ENCODE peak calls at places on chromosome X, in six cellular contexts. G, T, S, B, O and H are unnamed samples.

GRCh38 chrX:130005408-130005807 is 23.0 kb downstream of the BCORL1 start:
- DNase-seq in G (no peak), T (no peak), S (no peak), B (no peak), O (no peak), H (no peak)

GRCh38 chrX:8760021-8760420 is 28.1 kb upstream of the ANOS1 start:
- DNase-seq in G (no peak), T (no peak), S (no peak), B (no peak), O (no peak), H (no peak)

GRCh38 chrX:143788265-143788664 is 67.7 kb upstream of the SPANXN2 start:
- DNase-seq in G (peak; percentile 46), T (no peak), S (no peak), B (no peak), O (no peak), H (peak; percentile 13)

GRCh38 chrX:53442322-53442631 is 8.1 kb upstream of the HSD17B10 start:
- DNase-seq in G (no peak), T (no peak), S (no peak), B (no peak), O (no peak), H (no peak)

GRCh38 chrX:8803326-8803725 is 2.1 kb upstream of the FAM9A start:
- DNase-seq in G (no peak), T (no peak), S (no peak), B (no peak), O (no peak), H (no peak)

GRCh38 chrX:13013353-13014110 is 30.9 kb downstream of the FAM9C start:
- DNase-seq in G (peak; percentile 52), T (no peak), S (no peak), B (no peak), O (no peak), H (peak; percentile 79)

GRCh38 chrX:124274438-124275166 is 57.9 kb upstream of the TEX13D start:
- DNase-seq in G (no peak), T (no peak), S (no peak), B (no peak), O (no peak), H (no peak)

GRCh38 chrX:23376581-23376980 is 41.9 kb downstream of the PTCHD1 start:
- DNase-seq in G (no peak), T (no peak), S (no peak), B (no peak), O (no peak), H (no peak)

GRCh38 chrX:135923353-135923752 is 29.8 kb downstream of the SAGE1 start:
- DNase-seq in G (no peak), T (no peak), S (no peak), B (no peak), O (no peak), H (no peak)

GRCh38 chrX:275967-276587 is 5.1 kb upstream of the PLCXD1 start:
- DNase-seq in G (peak; percentile 70), T (peak; percentile 40), S (no peak), B (peak; percentile 91), O (peak; percentile 80), H (peak; percentile 48)

GRCh38 chrX:16993791-16994318 is 47.4 kb downstream of the REPS2 start:
- DNase-seq in G (no peak), T (no peak), S (no peak), B (no peak), O (no peak), H (no peak)

GRCh38 chrX:107025538-107025937 is 25.5 kb upstream of the MORC4 start:
- DNase-seq in G (peak; percentile 33), T (no peak), S (no peak), B (no peak), O (no peak), H (peak; percentile 33)

GRCh38 chrX:77442728-77443127 is 4.5 kb upstream of the FGF16 start:
- DNase-seq in G (peak; percentile 63), T (no peak), S (no peak), B (no peak), O (no peak), H (peak; percentile 69)

GRCh38 chrX:40273356-40274050 is 175.7 kb upstream of the BCOR start:
- DNase-seq in G (peak; percentile 76), T (no peak), S (no peak), B (no peak), O (no peak), H (peak; percentile 64)

GRCh38 chrX:72079607-72080006 is 52.1 kb downstream of the RTL5 start:
- DNase-seq in G (peak; percentile 29), T (no peak), S (no peak), B (no peak), O (no peak), H (no peak)

GRCh38 chrX:25144043-25144940 is 128.5 kb upstream of the ARX start:
- DNase-seq in G (peak; percentile 41), T (peak; percentile 20), S (peak; percentile 36), B (no peak), O (peak; percentile 45), H (peak; percentile 61)

GRCh38 chrX:22652596-22652995 is 347.2 kb upstream of the DDX53 start:
- DNase-seq in G (peak; percentile 30), T (no peak), S (no peak), B (no peak), O (no peak), H (peak; percentile 51)

GRCh38 chrX:7147431-7147977 is at the start of gene STS:
- DNase-seq in G (peak; percentile 30), T (peak; percentile 28), S (no peak), B (peak; percentile 72), O (peak; percentile 33), H (peak; percentile 17)

GRCh38 chrX:102978594-102978993 is 41.5 kb downstream of the RAB40AL start:
- DNase-seq in G (no peak), T (no peak), S (no peak), B (no peak), O (no peak), H (no peak)

GRCh38 chrX:38220936-38221386 is 290 bp upstream of the SRPX start:
- DNase-seq in G (peak; percentile 68), T (no peak), S (no peak), B (no peak), O (no peak), H (no peak)

GRCh38 chrX:133005038-133005437 is 46.6 kb upstream of the HS6ST2 start:
- DNase-seq in G (peak; percentile 8), T (no peak), S (no peak), B (no peak), O (no peak), H (no peak)

GRCh38 chrX:109475174-109475891 is 6.6 kb downstream of the GUCY2F start:
- DNase-seq in G (peak; percentile 46), T (no peak), S (peak; percentile 13), B (no peak), O (peak; percentile 44), H (peak; percentile 32)

GRCh38 chrX:121165930-121166359 is 118.5 kb downstream of the GLUD2 start:
- DNase-seq in G (no peak), T (no peak), S (no peak), B (no peak), O (no peak), H (no peak)

GRCh38 chrX:37796805-37797204 is 16.9 kb downstream of the CYBB start:
- DNase-seq in G (no peak), T (no peak), S (no peak), B (no peak), O (no peak), H (no peak)

GRCh38 chrX:33183366-33183765 is 28.0 kb downstream of the DMD start:
- DNase-seq in G (peak; percentile 43), T (no peak), S (peak; percentile 25), B (no peak), O (no peak), H (peak; percentile 15)